ENCODE peak calls at places on chromosomes 12 and 14, in seven cellular contexts. U is GM23248; C is naive thymus-derived CD8-positive, alpha-beta T cell; T is T follicular helper cell; V is AG20443; L is activated naive CD4-positive, alpha-beta T cell; R is fibroblast of the aortic adventitia. M is an unnamed sample.

GRCh38 chr14:77800814-77801213 is 905 bp downstream of the ADCK1 start:
- DNase-seq in U (no peak), C (no peak), T (no peak), V (no peak), L (no peak), R (no peak), M (no peak)

GRCh38 chr12:99505805-99506204 is 141.7 kb upstream of the GARIN6 start:
- DNase-seq in U (no peak), C (no peak), T (no peak), V (no peak), L (no peak), R (no peak), M (no peak)

GRCh38 chr14:23654231-23654630 is 18.1 kb downstream of the DHRS2 start:
- DNase-seq in U (no peak), C (no peak), T (no peak), V (no peak), L (no peak), R (no peak), M (no peak)

GRCh38 chr14:77609902-77610301 is 6.5 kb downstream of the SPTLC2 start:
- DNase-seq in U (no peak), C (no peak), T (no peak), V (no peak), L (no peak), R (no peak), M (no peak)

GRCh38 chr14:72513994-72514659 is 379.8 kb downstream of the DPF3 start:
- DNase-seq in U (peak; percentile 81), C (no peak), T (no peak), V (peak; percentile 71), L (no peak), R (peak; percentile 76), M (no peak)

GRCh38 chr12:27008070-27008469 is 6.1 kb downstream of the TM7SF3 start:
- DNase-seq in U (no peak), C (no peak), T (no peak), V (no peak), L (no peak), R (no peak), M (no peak)

GRCh38 chr14:83251402-83251801 is 1717.7 kb upstream of the SEL1L start:
- DNase-seq in U (no peak), C (no peak), T (no peak), V (no peak), L (no peak), R (no peak), M (no peak)

GRCh38 chr14:53304726-53305381 is 151.7 kb upstream of the DDHD1 start:
- DNase-seq in U (no peak), C (no peak), T (no peak), V (no peak), L (no peak), R (peak; percentile 38), M (no peak)

GRCh38 chr14:61968207-61968606 is 206.0 kb downstream of the SNAPC1 start:
- DNase-seq in U (no peak), C (no peak), T (no peak), V (no peak), L (no peak), R (no peak), M (no peak)

GRCh38 chr12:13880613-13881012 is 100.8 kb downstream of the GRIN2B start:
- DNase-seq in U (no peak), C (no peak), T (no peak), V (no peak), L (no peak), R (no peak), M (no peak)

GRCh38 chr12:87201598-87201997 is 827.6 kb downstream of the C12orf50 start:
- DNase-seq in U (no peak), C (no peak), T (no peak), V (no peak), L (no peak), R (peak; percentile 17), M (no peak)

GRCh38 chr12:67394600-67394999 is 125.4 kb downstream of the CAND1 start:
- DNase-seq in U (peak; percentile 68), C (no peak), T (no peak), V (peak; percentile 90), L (no peak), R (peak; percentile 80), M (no peak)

GRCh38 chr12:132224484-132224883 is 80.2 kb downstream of the NOC4L start:
- DNase-seq in U (no peak), C (no peak), T (no peak), V (no peak), L (no peak), R (no peak), M (no peak)

GRCh38 chr12:19248929-19249602 is 119.5 kb downstream of the PLEKHA5 start:
- DNase-seq in U (peak; percentile 84), C (no peak), T (no peak), V (peak; percentile 41), L (no peak), R (peak; percentile 73), M (no peak)

GRCh38 chr14:59631237-59631636 is 54.6 kb upstream of the CCDC175 start:
- DNase-seq in U (peak; percentile 7), C (no peak), T (no peak), V (no peak), L (no peak), R (no peak), M (no peak)

GRCh38 chr14:59455411-59455810 is 9.8 kb downstream of the GPR135 start:
- DNase-seq in U (peak; percentile 79), C (no peak), T (no peak), V (peak; percentile 24), L (no peak), R (peak; percentile 92), M (no peak)

GRCh38 chr12:77746108-77746507 is 84.6 kb upstream of the NAV3 start:
- DNase-seq in U (no peak), C (no peak), T (no peak), V (no peak), L (no peak), R (peak; percentile 62), M (no peak)

GRCh38 chr12:94282675-94283074 is 134.3 kb downstream of the PLXNC1 start:
- DNase-seq in U (no peak), C (no peak), T (peak; percentile 28), V (no peak), L (no peak), R (no peak), M (no peak)

GRCh38 chr12:46383654-46384450 is 11.3 kb upstream of the SLC38A2 start:
- DNase-seq in U (peak; percentile 96), C (peak; percentile 82), T (peak; percentile 75), V (peak; percentile 74), L (peak; percentile 61), R (peak; percentile 98), M (no peak)

GRCh38 chr12:23906329-23906728 is 43.1 kb downstream of the SOX5 start:
- DNase-seq in U (peak; percentile 9), C (no peak), T (no peak), V (no peak), L (no peak), R (peak; percentile 22), M (no peak)

M was measured in NCI-H1048.